ENCODE peak calls at places on chromosome 13, in seven cellular contexts. S is K562; L is heart right ventricle; P is CD8-positive, alpha-beta T cell; E is stomach; Y is HAP-1; I is left ventricle myocardium inferior. Q is an unnamed sample.

GRCh38 chr13:93621051-93621450 is 394.4 kb downstream of the GPC6 start:
- DNase-seq in S (no peak), L (no peak), P (no peak), E (no peak), Y (no peak), I (no peak), Q (no peak)

GRCh38 chr13:45678282-45678681 is 23.8 kb upstream of the CBY2 start:
- DNase-seq in S (no peak), L (no peak), P (no peak), E (no peak), Y (peak; percentile 17), I (no peak), Q (no peak)

GRCh38 chr13:33150146-33150545 is 133.9 kb downstream of the KL start:
- DNase-seq in S (no peak), L (no peak), P (no peak), E (no peak), Y (peak; percentile 16), I (no peak), Q (no peak)

GRCh38 chr13:60759499-60759898 is 362.5 kb downstream of the TDRD3 start:
- DNase-seq in S (no peak), L (no peak), P (no peak), E (peak; percentile 78), Y (peak; percentile 34), I (no peak), Q (no peak)

GRCh38 chr13:111414341-111414740 is 93.9 kb downstream of the TEX29 start:
- DNase-seq in S (no peak), L (no peak), P (no peak), E (no peak), Y (no peak), I (no peak), Q (no peak)

GRCh38 chr13:28442872-28443271 is 52.1 kb downstream of the FLT1 start:
- DNase-seq in S (no peak), L (no peak), P (no peak), E (no peak), Y (no peak), I (peak; percentile 29), Q (no peak)

GRCh38 chr13:97134364-97135095 is 87.6 kb upstream of the MBNL2 start:
- DNase-seq in S (no peak), L (no peak), P (no peak), E (no peak), Y (no peak), I (no peak), Q (no peak)

GRCh38 chr13:110836600-110836903 is 78.3 kb downstream of the ANKRD10 start:
- DNase-seq in S (no peak), L (no peak), P (no peak), E (no peak), Y (no peak), I (no peak), Q (no peak)

GRCh38 chr13:78719367-78719766 is 60.4 kb upstream of the OBI1 start:
- DNase-seq in S (no peak), L (no peak), P (no peak), E (no peak), Y (no peak), I (no peak), Q (no peak)

GRCh38 chr13:49348748-49349147 is 95.1 kb downstream of the CAB39L start:
- DNase-seq in S (no peak), L (no peak), P (no peak), E (no peak), Y (peak; percentile 28), I (no peak), Q (peak; percentile 47)

GRCh38 chr13:55410398-55411330 is 1730.1 kb upstream of the PRR20A start:
- DNase-seq in S (no peak), L (no peak), P (no peak), E (no peak), Y (no peak), I (no peak), Q (peak; percentile 1)

GRCh38 chr13:21549633-21550032 is 54.3 kb downstream of the MICU2 start:
- DNase-seq in S (no peak), L (no peak), P (no peak), E (no peak), Y (no peak), I (no peak), Q (no peak)

GRCh38 chr13:74576504-74576903 is 442.3 kb upstream of the KLF12 start:
- DNase-seq in S (no peak), L (no peak), P (no peak), E (no peak), Y (no peak), I (no peak), Q (no peak)

GRCh38 chr13:19056355-19056880 is 125.2 kb downstream of the TUBA3C start:
- DNase-seq in S (no peak), L (no peak), P (no peak), E (no peak), Y (no peak), I (no peak), Q (no peak)
- H3K9me3 ChIP-seq in S (no peaks in the 10 kb centered on the region), L (peaks cover 5% of the 10 kb centered on the region), P (no peaks in the 10 kb centered on the region), E (no peaks in the 10 kb centered on the region), Y (peaks cover 2% of the 10 kb centered on the region), I (peaks cover 4% of the 10 kb centered on the region), Q (no peaks in the 10 kb centered on the region)

GRCh38 chr13:99959538-99960230 is 11.9 kb downstream of the ZIC5 start:
- DNase-seq in S (no peak), L (no peak), P (no peak), E (peak; percentile 24), Y (no peak), I (no peak), Q (no peak)
- H3K27me3 ChIP-seq in S (peaks cover 22% of the 10 kb centered on the region), L (peaks cover 47% of the 10 kb centered on the region), P (peaks cover 57% of the 10 kb centered on the region), E (peaks cover 89% of the 10 kb centered on the region), Y (no peaks in the 10 kb centered on the region), I (peaks cover 100% of the 10 kb centered on the region), Q (no peaks in the 10 kb centered on the region)

DNA sequence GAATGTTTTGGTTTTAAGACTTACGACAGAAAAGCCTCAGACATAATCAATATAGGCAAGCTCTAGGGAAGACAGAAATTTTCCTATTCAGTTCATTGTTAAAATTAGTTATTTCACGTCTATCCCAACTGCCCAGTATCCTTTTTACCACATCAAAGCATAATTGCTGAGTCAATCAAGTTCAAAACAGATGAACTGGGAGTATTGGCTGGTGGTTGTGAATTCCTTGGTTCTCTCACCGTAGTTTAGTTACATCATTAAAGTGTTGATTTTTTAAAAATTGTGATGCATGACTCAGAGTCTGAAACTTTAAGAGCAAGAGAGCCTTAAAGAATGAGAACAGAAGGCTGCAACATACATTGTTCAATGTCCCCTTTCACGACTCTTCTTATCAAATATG is 143.3 kb upstream of the FREM2 start:
- DNase-seq in S (no peak), L (no peak), P (no peak), E (no peak), Y (no peak), I (no peak), Q (no peak)
- H3K9me3 ChIP-seq in S (no peaks in the 10 kb centered on the region), L (peaks cover 3% of the 10 kb centered on the region), P (no peaks in the 10 kb centered on the region), E (no peaks in the 10 kb centered on the region), Y (no peaks in the 10 kb centered on the region), I (peaks cover 10% of the 10 kb centered on the region), Q (no peaks in the 10 kb centered on the region)

DNA sequence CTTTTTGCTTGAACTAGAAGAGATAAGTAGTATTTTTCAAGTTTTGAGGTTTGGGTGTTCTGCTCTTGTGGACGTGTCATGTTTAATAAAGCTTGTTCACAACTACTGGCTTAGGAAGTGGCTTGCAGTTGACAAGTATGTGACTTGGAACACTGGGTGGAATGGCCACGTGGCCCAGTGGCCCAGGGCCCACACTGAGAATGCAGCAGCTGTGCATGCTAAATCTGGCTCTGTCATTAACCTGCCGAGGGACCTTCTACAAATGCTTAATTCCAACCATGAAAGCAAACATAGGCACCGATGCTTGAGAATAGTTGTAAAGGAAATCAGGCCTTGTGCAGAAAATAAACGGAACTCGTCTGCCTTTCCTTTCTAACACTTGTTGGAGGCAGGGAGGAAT is 11.7 kb upstream of the CLDN10 start:
- DNase-seq in S (no peak), L (peak; percentile 48), P (no peak), E (no peak), Y (no peak), I (peak; percentile 57), Q (no peak)
- H3K27me3 ChIP-seq in S (no peaks in the 10 kb centered on the region), L (no peaks in the 10 kb centered on the region), P (no peaks in the 10 kb centered on the region), E (no peaks in the 10 kb centered on the region), Y (no peaks in the 10 kb centered on the region), I (peaks cover 11% of the 10 kb centered on the region), Q (no peaks in the 10 kb centered on the region)

GRCh38 chr13:99969368-99969933 is 2.1 kb downstream of the ZIC5 start:
- DNase-seq in S (no peak), L (no peak), P (no peak), E (no peak), Y (peak; percentile 43), I (no peak), Q (no peak)

GRCh38 chr13:99969934-99970760 is 1.4 kb downstream of the ZIC5 start:
- DNase-seq in S (peak; percentile 76), L (no peak), P (no peak), E (no peak), Y (peak; percentile 86), I (no peak), Q (peak; percentile 72)

GRCh38 chr13:99967498-99967883 is 4.1 kb downstream of the ZIC5 start:
- DNase-seq in S (no peak), L (no peak), P (no peak), E (no peak), Y (no peak), I (no peak), Q (no peak)

GRCh38 chr13:99968521-99969367 is 2.8 kb downstream of the ZIC5 start:
- DNase-seq in S (peak; percentile 10), L (no peak), P (no peak), E (no peak), Y (peak; percentile 55), I (no peak), Q (no peak)

GRCh38 chr13:99967884-99968520 is 3.6 kb downstream of the ZIC5 start:
- DNase-seq in S (peak; percentile 18), L (no peak), P (no peak), E (no peak), Y (peak; percentile 54), I (no peak), Q (no peak)
- H3K9me3 ChIP-seq in S (no peaks in the 10 kb centered on the region), L (no peaks in the 10 kb centered on the region), P (peaks cover 8% of the 10 kb centered on the region), E (no peaks in the 10 kb centered on the region), Y (no peaks in the 10 kb centered on the region), I (no peaks in the 10 kb centered on the region), Q (no peaks in the 10 kb centered on the region)

DNA sequence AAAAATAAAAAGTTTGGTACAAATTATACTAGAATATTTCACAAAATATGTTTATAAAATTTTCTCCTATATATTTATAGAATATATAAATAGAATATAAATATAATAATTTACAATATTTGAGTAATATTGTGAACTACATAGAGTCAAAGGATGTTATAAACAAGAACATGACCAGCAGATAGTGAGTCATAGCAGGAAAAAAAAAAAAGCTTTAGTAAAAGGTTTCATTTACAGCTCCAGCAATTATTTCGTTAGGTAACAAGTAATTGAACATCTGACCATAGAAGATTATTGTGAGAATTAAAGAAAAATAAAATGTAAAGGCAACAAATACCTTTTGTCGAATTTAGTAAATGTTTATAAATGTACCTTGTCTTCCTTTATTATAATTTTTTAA is 864.1 kb downstream of the PCDH17 start:
- DNase-seq in S (no peak), L (no peak), P (no peak), E (no peak), Y (no peak), I (no peak), Q (no peak)
- H3K27me3 ChIP-seq in S (no peaks in the 10 kb centered on the region), L (no peaks in the 10 kb centered on the region), P (no peaks in the 10 kb centered on the region), E (no peaks in the 10 kb centered on the region), Y (no peaks in the 10 kb centered on the region), I (no peaks in the 10 kb centered on the region), Q (no peaks in the 10 kb centered on the region)

GRCh38 chr13:53522034-53522433 is 493.4 kb downstream of the OLFM4 start:
- DNase-seq in S (no peak), L (no peak), P (no peak), E (no peak), Y (no peak), I (no peak), Q (no peak)
- H3K9me3 ChIP-seq in S (no peaks in the 10 kb centered on the region), L (no peaks in the 10 kb centered on the region), P (no peaks in the 10 kb centered on the region), E (no peaks in the 10 kb centered on the region), Y (no peaks in the 10 kb centered on the region), I (no peaks in the 10 kb centered on the region), Q (no peaks in the 10 kb centered on the region)